ENCODE peak calls at places on chromosomes 12 and 14, in nine cellular contexts. One of them, this sample, is unnamed.

GRCh38 chr12:110721570-110721969 is 21.1 kb downstream of the PPP1CC start:
- DNase-seq in body of pancreas: no peak
- DNase-seq in Karpas-422: no peak
- DNase-seq in activated T-cell treated with anti-CD3 and anti-CD28 coated beads, Interleukin-2, amount 50 U/mL, for 4 hours: no peak
- DNase-seq in neural crest cell: no peak
- DNase-seq in brain microvascular endothelial cell: no peak
- DNase-seq in spleen: no peak
- DNase-seq in Panc1: no peak
- DNase-seq in T-cell: no peak
- DNase-seq in this sample: no peak

GRCh38 chr12:132814232-132814631 is 14.4 kb downstream of the GOLGA3 start:
- DNase-seq in body of pancreas: no peak
- DNase-seq in Karpas-422: no peak
- DNase-seq in activated T-cell treated with anti-CD3 and anti-CD28 coated beads, Interleukin-2, amount 50 U/mL, for 4 hours: no peak
- DNase-seq in neural crest cell: no peak
- DNase-seq in brain microvascular endothelial cell: no peak
- DNase-seq in spleen: no peak
- DNase-seq in Panc1: no peak
- DNase-seq in T-cell: no peak
- DNase-seq in this sample: no peak

GRCh38 chr12:106954462-106955376 is 988 bp upstream of the TMEM263 start:
- DNase-seq in body of pancreas: peak
- DNase-seq in Karpas-422: peak
- DNase-seq in activated T-cell treated with anti-CD3 and anti-CD28 coated beads, Interleukin-2, amount 50 U/mL, for 4 hours: peak
- DNase-seq in neural crest cell: peak
- DNase-seq in brain microvascular endothelial cell: no peak
- DNase-seq in spleen: peak
- DNase-seq in Panc1: no peak
- DNase-seq in T-cell: no peak
- DNase-seq in this sample: peak

GRCh38 chr12:238116-238515 is 24.2 kb upstream of the SLC6A12 start:
- DNase-seq in body of pancreas: no peak
- DNase-seq in Karpas-422: no peak
- DNase-seq in activated T-cell treated with anti-CD3 and anti-CD28 coated beads, Interleukin-2, amount 50 U/mL, for 4 hours: no peak
- DNase-seq in neural crest cell: no peak
- DNase-seq in brain microvascular endothelial cell: no peak
- DNase-seq in spleen: no peak
- DNase-seq in Panc1: no peak
- DNase-seq in T-cell: no peak
- DNase-seq in this sample: peak

GRCh38 chr12:49810159-49810459 is 18.1 kb downstream of the NCKAP5L start:
- DNase-seq in body of pancreas: no peak
- DNase-seq in Karpas-422: no peak
- DNase-seq in activated T-cell treated with anti-CD3 and anti-CD28 coated beads, Interleukin-2, amount 50 U/mL, for 4 hours: no peak
- DNase-seq in neural crest cell: no peak
- DNase-seq in brain microvascular endothelial cell: no peak
- DNase-seq in spleen: no peak
- DNase-seq in Panc1: no peak
- DNase-seq in T-cell: no peak
- DNase-seq in this sample: no peak

GRCh38 chr14:90968025-90968424 is 92.4 kb downstream of the RPS6KA5 start:
- DNase-seq in body of pancreas: no peak
- DNase-seq in Karpas-422: no peak
- DNase-seq in activated T-cell treated with anti-CD3 and anti-CD28 coated beads, Interleukin-2, amount 50 U/mL, for 4 hours: no peak
- DNase-seq in neural crest cell: no peak
- DNase-seq in brain microvascular endothelial cell: peak
- DNase-seq in spleen: no peak
- DNase-seq in Panc1: no peak
- DNase-seq in T-cell: no peak
- DNase-seq in this sample: no peak

GRCh38 chr12:30989754-30990153 is 63.2 kb downstream of the TSPAN11 start:
- DNase-seq in body of pancreas: peak
- DNase-seq in Karpas-422: peak
- DNase-seq in activated T-cell treated with anti-CD3 and anti-CD28 coated beads, Interleukin-2, amount 50 U/mL, for 4 hours: no peak
- DNase-seq in neural crest cell: no peak
- DNase-seq in brain microvascular endothelial cell: no peak
- DNase-seq in spleen: no peak
- DNase-seq in Panc1: no peak
- DNase-seq in T-cell: no peak
- DNase-seq in this sample: no peak

GRCh38 chr14:25381498-25381897 is 331.6 kb upstream of the STXBP6 start:
- DNase-seq in body of pancreas: no peak
- DNase-seq in Karpas-422: peak
- DNase-seq in activated T-cell treated with anti-CD3 and anti-CD28 coated beads, Interleukin-2, amount 50 U/mL, for 4 hours: no peak
- DNase-seq in neural crest cell: no peak
- DNase-seq in brain microvascular endothelial cell: no peak
- DNase-seq in spleen: no peak
- DNase-seq in Panc1: no peak
- DNase-seq in T-cell: no peak
- DNase-seq in this sample: no peak

GRCh38 chr12:53098354-53098981 is 1.0 kb downstream of the IGFBP6 start:
- DNase-seq in body of pancreas: no peak
- DNase-seq in Karpas-422: no peak
- DNase-seq in activated T-cell treated with anti-CD3 and anti-CD28 coated beads, Interleukin-2, amount 50 U/mL, for 4 hours: peak
- DNase-seq in neural crest cell: no peak
- DNase-seq in brain microvascular endothelial cell: peak
- DNase-seq in spleen: no peak
- DNase-seq in Panc1: no peak
- DNase-seq in T-cell: no peak
- DNase-seq in this sample: no peak

GRCh38 chr12:75437564-75437963 is 43.0 kb upstream of the GLIPR1 start:
- DNase-seq in body of pancreas: no peak
- DNase-seq in Karpas-422: peak
- DNase-seq in activated T-cell treated with anti-CD3 and anti-CD28 coated beads, Interleukin-2, amount 50 U/mL, for 4 hours: no peak
- DNase-seq in neural crest cell: no peak
- DNase-seq in brain microvascular endothelial cell: peak
- DNase-seq in spleen: no peak
- DNase-seq in Panc1: no peak
- DNase-seq in T-cell: peak
- DNase-seq in this sample: no peak

GRCh38 chr14:32070282-32070681 is 6.8 kb upstream of the ARHGAP5 start:
- DNase-seq in body of pancreas: no peak
- DNase-seq in Karpas-422: no peak
- DNase-seq in activated T-cell treated with anti-CD3 and anti-CD28 coated beads, Interleukin-2, amount 50 U/mL, for 4 hours: no peak
- DNase-seq in neural crest cell: no peak
- DNase-seq in brain microvascular endothelial cell: no peak
- DNase-seq in spleen: no peak
- DNase-seq in Panc1: no peak
- DNase-seq in T-cell: no peak
- DNase-seq in this sample: no peak

GRCh38 chr12:130815028-130815741 is 23.9 kb downstream of the STX2 start:
- DNase-seq in body of pancreas: no peak
- DNase-seq in Karpas-422: no peak
- DNase-seq in activated T-cell treated with anti-CD3 and anti-CD28 coated beads, Interleukin-2, amount 50 U/mL, for 4 hours: no peak
- DNase-seq in neural crest cell: no peak
- DNase-seq in brain microvascular endothelial cell: no peak
- DNase-seq in spleen: no peak
- DNase-seq in Panc1: no peak
- DNase-seq in T-cell: no peak
- DNase-seq in this sample: no peak

GRCh38 chr12:49041036-49041880 is 19.3 kb downstream of the KMT2D start:
- DNase-seq in body of pancreas: no peak
- DNase-seq in Karpas-422: no peak
- DNase-seq in activated T-cell treated with anti-CD3 and anti-CD28 coated beads, Interleukin-2, amount 50 U/mL, for 4 hours: no peak
- DNase-seq in neural crest cell: no peak
- DNase-seq in brain microvascular endothelial cell: no peak
- DNase-seq in spleen: no peak
- DNase-seq in Panc1: no peak
- DNase-seq in T-cell: no peak
- DNase-seq in this sample: no peak

GRCh38 chr14:35158951-35159653 is 36.8 kb downstream of the PRORP start:
- DNase-seq in body of pancreas: no peak
- DNase-seq in Karpas-422: no peak
- DNase-seq in activated T-cell treated with anti-CD3 and anti-CD28 coated beads, Interleukin-2, amount 50 U/mL, for 4 hours: no peak
- DNase-seq in neural crest cell: no peak
- DNase-seq in brain microvascular endothelial cell: peak
- DNase-seq in spleen: no peak
- DNase-seq in Panc1: no peak
- DNase-seq in T-cell: no peak
- DNase-seq in this sample: no peak

GRCh38 chr12:26100966-26101744 is 23.7 kb downstream of the BHLHE41 start:
- DNase-seq in body of pancreas: peak
- DNase-seq in Karpas-422: no peak
- DNase-seq in activated T-cell treated with anti-CD3 and anti-CD28 coated beads, Interleukin-2, amount 50 U/mL, for 4 hours: no peak
- DNase-seq in neural crest cell: no peak
- DNase-seq in brain microvascular endothelial cell: no peak
- DNase-seq in spleen: no peak
- DNase-seq in Panc1: no peak
- DNase-seq in T-cell: no peak
- DNase-seq in this sample: no peak

GRCh38 chr12:64522316-64522715 is 70.4 kb downstream of the TBK1 start:
- DNase-seq in body of pancreas: no peak
- DNase-seq in Karpas-422: no peak
- DNase-seq in activated T-cell treated with anti-CD3 and anti-CD28 coated beads, Interleukin-2, amount 50 U/mL, for 4 hours: no peak
- DNase-seq in neural crest cell: no peak
- DNase-seq in brain microvascular endothelial cell: no peak
- DNase-seq in spleen: no peak
- DNase-seq in Panc1: no peak
- DNase-seq in T-cell: no peak
- DNase-seq in this sample: no peak